ENCODE peak calls at places on chromosome 18, in six cellular contexts. One of them, this sample, is unnamed.

GRCh38 chr18:49841236-49842217 is 28.2 kb upstream of the ACAA2 start:
- DNase-seq in neuronal stem cell: no peak
- DNase-seq in psoas muscle: no peak
- DNase-seq in cardiac muscle cell: no peak
- DNase-seq in small intestine: no peak
- DNase-seq in IMR-90: no peak
- DNase-seq in this sample: no peak

GRCh38 chr18:48222118-48222517 is 187.1 kb downstream of the ZBTB7C start:
- DNase-seq in neuronal stem cell: no peak
- DNase-seq in psoas muscle: peak
- DNase-seq in cardiac muscle cell: peak
- DNase-seq in small intestine: peak
- DNase-seq in IMR-90: no peak
- DNase-seq in this sample: peak

GRCh38 chr18:50924372-50924771 is 43.5 kb upstream of the ELAC1 start:
- DNase-seq in neuronal stem cell: no peak
- DNase-seq in psoas muscle: no peak
- DNase-seq in cardiac muscle cell: no peak
- DNase-seq in small intestine: no peak
- DNase-seq in IMR-90: peak
- DNase-seq in this sample: no peak

GRCh38 chr18:48138660-48139426 is 208.4 kb upstream of the SMAD2 start:
- DNase-seq in neuronal stem cell: no peak
- DNase-seq in psoas muscle: no peak
- DNase-seq in cardiac muscle cell: no peak
- DNase-seq in small intestine: peak
- DNase-seq in IMR-90: no peak
- DNase-seq in this sample: no peak

GRCh38 chr18:30489890-30490643 is 552.5 kb downstream of the DSC3 start:
- DNase-seq in neuronal stem cell: no peak
- DNase-seq in psoas muscle: no peak
- DNase-seq in cardiac muscle cell: no peak
- DNase-seq in small intestine: no peak
- DNase-seq in IMR-90: no peak
- DNase-seq in this sample: no peak

GRCh38 chr18:23588836-23589560 is 2.7 kb upstream of the NPC1 start:
- DNase-seq in neuronal stem cell: no peak
- DNase-seq in psoas muscle: no peak
- DNase-seq in cardiac muscle cell: peak
- DNase-seq in small intestine: no peak
- DNase-seq in IMR-90: no peak
- DNase-seq in this sample: no peak

GRCh38 chr18:28684746-28685145 is 507.8 kb upstream of the CDH2 start:
- DNase-seq in neuronal stem cell: no peak
- DNase-seq in psoas muscle: no peak
- DNase-seq in cardiac muscle cell: no peak
- DNase-seq in small intestine: no peak
- DNase-seq in IMR-90: no peak
- DNase-seq in this sample: no peak

GRCh38 chr18:13246121-13246520 is 27.6 kb downstream of the LDLRAD4 start:
- DNase-seq in neuronal stem cell: no peak
- DNase-seq in psoas muscle: no peak
- DNase-seq in cardiac muscle cell: no peak
- DNase-seq in small intestine: no peak
- DNase-seq in IMR-90: no peak
- DNase-seq in this sample: no peak

GRCh38 chr18:65788373-65788772 is 37.6 kb downstream of the CDH7 start:
- DNase-seq in neuronal stem cell: no peak
- DNase-seq in psoas muscle: no peak
- DNase-seq in cardiac muscle cell: no peak
- DNase-seq in small intestine: peak
- DNase-seq in IMR-90: no peak
- DNase-seq in this sample: no peak

GRCh38 chr18:69216390-69216789 is 184.3 kb upstream of the DOK6 start:
- DNase-seq in neuronal stem cell: no peak
- DNase-seq in psoas muscle: no peak
- DNase-seq in cardiac muscle cell: no peak
- DNase-seq in small intestine: no peak
- DNase-seq in IMR-90: no peak
- DNase-seq in this sample: no peak

GRCh38 chr18:6778459-6778858 is 48.9 kb downstream of the ARHGAP28 start:
- DNase-seq in neuronal stem cell: no peak
- DNase-seq in psoas muscle: no peak
- DNase-seq in cardiac muscle cell: no peak
- DNase-seq in small intestine: no peak
- DNase-seq in IMR-90: no peak
- DNase-seq in this sample: no peak

GRCh38 chr18:79544386-79544963 is 135.1 kb upstream of the CTDP1 start:
- DNase-seq in neuronal stem cell: no peak
- DNase-seq in psoas muscle: no peak
- DNase-seq in cardiac muscle cell: no peak
- DNase-seq in small intestine: no peak
- DNase-seq in IMR-90: no peak
- DNase-seq in this sample: no peak

GRCh38 chr18:69968073-69968472 is 20.4 kb upstream of the CD226 start:
- DNase-seq in neuronal stem cell: no peak
- DNase-seq in psoas muscle: no peak
- DNase-seq in cardiac muscle cell: no peak
- DNase-seq in small intestine: peak
- DNase-seq in IMR-90: no peak
- DNase-seq in this sample: no peak

GRCh38 chr18:62436636-62437519 is 85.9 kb upstream of the ZCCHC2 start:
- DNase-seq in neuronal stem cell: no peak
- DNase-seq in psoas muscle: peak
- DNase-seq in cardiac muscle cell: peak
- DNase-seq in small intestine: peak
- DNase-seq in IMR-90: peak
- DNase-seq in this sample: peak

GRCh38 chr18:52716926-52717325 is 376.9 kb downstream of the DCC start:
- DNase-seq in neuronal stem cell: no peak
- DNase-seq in psoas muscle: no peak
- DNase-seq in cardiac muscle cell: peak
- DNase-seq in small intestine: peak
- DNase-seq in IMR-90: peak
- DNase-seq in this sample: no peak

GRCh38 chr18:31596081-31596872 is 4.6 kb downstream of the TTR start:
- DNase-seq in neuronal stem cell: no peak
- DNase-seq in psoas muscle: no peak
- DNase-seq in cardiac muscle cell: no peak
- DNase-seq in small intestine: no peak
- DNase-seq in IMR-90: no peak
- DNase-seq in this sample: no peak

GRCh38 chr18:23798249-23798648 is 109.0 kb downstream of the LAMA3 start:
- DNase-seq in neuronal stem cell: no peak
- DNase-seq in psoas muscle: peak
- DNase-seq in cardiac muscle cell: no peak
- DNase-seq in small intestine: no peak
- DNase-seq in IMR-90: no peak
- DNase-seq in this sample: no peak

GRCh38 chr18:7878265-7879173 is 311.4 kb downstream of the PTPRM start:
- DNase-seq in neuronal stem cell: peak
- DNase-seq in psoas muscle: no peak
- DNase-seq in cardiac muscle cell: no peak
- DNase-seq in small intestine: peak
- DNase-seq in IMR-90: no peak
- DNase-seq in this sample: no peak

GRCh38 chr18:8701546-8702118 is 3.7 kb upstream of the MTCL1 start:
- DNase-seq in neuronal stem cell: no peak
- DNase-seq in psoas muscle: no peak
- DNase-seq in cardiac muscle cell: peak
- DNase-seq in small intestine: no peak
- DNase-seq in IMR-90: peak
- DNase-seq in this sample: no peak

GRCh38 chr18:8088626-8089025 is 520.6 kb upstream of the RAB12 start:
- DNase-seq in neuronal stem cell: no peak
- DNase-seq in psoas muscle: no peak
- DNase-seq in cardiac muscle cell: no peak
- DNase-seq in small intestine: peak
- DNase-seq in IMR-90: no peak
- DNase-seq in this sample: no peak

GRCh38 chr18:46152436-46152807 is 48.2 kb downstream of the HAUS1 start:
- DNase-seq in neuronal stem cell: no peak
- DNase-seq in psoas muscle: peak
- DNase-seq in cardiac muscle cell: peak
- DNase-seq in small intestine: no peak
- DNase-seq in IMR-90: peak
- DNase-seq in this sample: peak

GRCh38 chr18:46152808-46153617 is 48.8 kb downstream of the HAUS1 start:
- DNase-seq in neuronal stem cell: peak
- DNase-seq in psoas muscle: peak
- DNase-seq in cardiac muscle cell: no peak
- DNase-seq in small intestine: no peak
- DNase-seq in IMR-90: no peak
- DNase-seq in this sample: no peak

GRCh38 chr18:46148810-46149209 is 44.6 kb downstream of the HAUS1 start:
- DNase-seq in neuronal stem cell: peak
- DNase-seq in psoas muscle: no peak
- DNase-seq in cardiac muscle cell: peak
- DNase-seq in small intestine: peak
- DNase-seq in IMR-90: peak
- DNase-seq in this sample: no peak
- H3K4me3 ChIP-seq in neuronal stem cell: no peak
- H3K4me3 ChIP-seq in psoas muscle: no peak
- H3K4me3 ChIP-seq in cardiac muscle cell: no peak
- H3K4me3 ChIP-seq in small intestine: no peak
- H3K4me3 ChIP-seq in IMR-90: no peak
- H3K4me3 ChIP-seq in this sample: no peak

GRCh38 chr18:3663870-3664512 is 214.0 kb downstream of the TGIF1 start:
- DNase-seq in neuronal stem cell: no peak
- DNase-seq in psoas muscle: no peak
- DNase-seq in cardiac muscle cell: no peak
- DNase-seq in small intestine: peak
- DNase-seq in IMR-90: no peak
- DNase-seq in this sample: no peak
- H3K27ac ChIP-seq in neuronal stem cell: peak
- H3K27ac ChIP-seq in psoas muscle: no peak
- H3K27ac ChIP-seq in cardiac muscle cell: peak
- H3K27ac ChIP-seq in small intestine: peak
- H3K27ac ChIP-seq in IMR-90: no peak
- H3K27ac ChIP-seq in this sample: no peak

GRCh38 chr18:457533-457932 is 43.0 kb downstream of the COLEC12 start:
- DNase-seq in neuronal stem cell: no peak
- DNase-seq in psoas muscle: no peak
- DNase-seq in cardiac muscle cell: peak
- DNase-seq in small intestine: no peak
- DNase-seq in IMR-90: peak
- DNase-seq in this sample: no peak

GRCh38 chr18:456361-456821 is 44.1 kb downstream of the COLEC12 start:
- DNase-seq in neuronal stem cell: no peak
- DNase-seq in psoas muscle: peak
- DNase-seq in cardiac muscle cell: peak
- DNase-seq in small intestine: no peak
- DNase-seq in IMR-90: peak
- DNase-seq in this sample: peak

GRCh38 chr18:458016-458415 is 42.5 kb downstream of the COLEC12 start:
- DNase-seq in neuronal stem cell: no peak
- DNase-seq in psoas muscle: no peak
- DNase-seq in cardiac muscle cell: peak
- DNase-seq in small intestine: no peak
- DNase-seq in IMR-90: no peak
- DNase-seq in this sample: no peak

GRCh38 chr18:459801-460200 is 40.7 kb downstream of the COLEC12 start:
- DNase-seq in neuronal stem cell: no peak
- DNase-seq in psoas muscle: no peak
- DNase-seq in cardiac muscle cell: peak
- DNase-seq in small intestine: no peak
- DNase-seq in IMR-90: no peak
- DNase-seq in this sample: no peak

DNA sequence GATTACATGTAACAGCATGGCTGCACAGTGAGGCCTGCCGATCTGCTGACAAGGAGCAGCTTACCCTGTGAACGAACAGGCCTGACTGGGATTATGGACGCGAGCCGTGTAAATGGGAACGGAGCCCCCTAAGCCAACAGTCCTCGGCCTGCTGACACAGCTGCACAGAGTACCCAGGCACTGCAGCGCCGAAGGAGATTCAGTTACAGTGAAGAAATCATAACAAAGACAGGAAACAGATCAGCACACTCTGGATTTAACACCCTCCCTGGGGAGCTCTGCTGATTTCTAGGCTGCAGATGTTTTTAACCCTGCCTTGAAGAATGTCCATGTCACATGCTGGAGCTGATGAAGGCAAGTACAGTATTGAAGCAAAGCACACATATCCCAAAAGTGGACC is 43.4 kb downstream of the COLEC12 start:
- DNase-seq in neuronal stem cell: no peak
- DNase-seq in psoas muscle: peak
- DNase-seq in cardiac muscle cell: peak
- DNase-seq in small intestine: no peak
- DNase-seq in IMR-90: peak
- DNase-seq in this sample: peak
- H3K4me3 ChIP-seq in neuronal stem cell: no peak
- H3K4me3 ChIP-seq in psoas muscle: peak
- H3K4me3 ChIP-seq in cardiac muscle cell: no peak
- H3K4me3 ChIP-seq in small intestine: no peak
- H3K4me3 ChIP-seq in IMR-90: no peak
- H3K4me3 ChIP-seq in this sample: peak

DNA sequence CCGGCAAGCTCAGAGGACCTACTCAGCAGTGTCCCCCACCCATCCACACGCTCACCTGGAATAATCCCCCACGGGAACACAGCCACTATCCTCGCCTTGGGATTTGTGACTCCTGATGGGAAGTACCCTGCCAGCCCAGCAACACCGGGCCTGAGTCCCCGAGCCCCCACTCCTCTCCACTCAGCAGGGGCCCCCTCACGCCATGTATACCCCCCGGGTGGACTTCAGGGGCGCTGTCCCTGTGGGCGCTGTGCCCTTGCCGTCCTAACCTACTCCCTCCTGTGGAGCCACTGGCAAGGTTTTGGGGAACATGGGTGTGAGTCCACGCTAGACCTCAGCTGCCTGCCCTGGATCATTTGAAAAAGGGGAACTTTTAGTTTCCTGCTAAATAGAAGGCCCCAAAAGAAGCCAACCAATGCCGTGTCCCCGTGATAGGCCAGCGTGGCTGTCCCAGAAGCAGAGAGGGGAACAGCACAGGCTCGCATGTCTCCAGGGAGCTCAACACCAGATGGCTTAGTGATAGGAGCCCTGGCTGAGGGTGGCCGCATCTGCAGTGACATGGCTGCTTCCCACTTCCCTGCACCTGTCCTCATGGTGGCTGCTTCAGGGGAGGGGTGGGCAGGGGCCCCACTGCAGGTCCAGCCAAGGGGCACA is 79.8 kb downstream of the MBP start:
- DNase-seq in neuronal stem cell: no peak
- DNase-seq in psoas muscle: no peak
- DNase-seq in cardiac muscle cell: no peak
- DNase-seq in small intestine: no peak
- DNase-seq in IMR-90: no peak
- DNase-seq in this sample: no peak
- H3K27ac ChIP-seq in neuronal stem cell: no peak
- H3K27ac ChIP-seq in psoas muscle: peak
- H3K27ac ChIP-seq in cardiac muscle cell: no peak
- H3K27ac ChIP-seq in small intestine: peak
- H3K27ac ChIP-seq in IMR-90: no peak
- H3K27ac ChIP-seq in this sample: peak

DNA sequence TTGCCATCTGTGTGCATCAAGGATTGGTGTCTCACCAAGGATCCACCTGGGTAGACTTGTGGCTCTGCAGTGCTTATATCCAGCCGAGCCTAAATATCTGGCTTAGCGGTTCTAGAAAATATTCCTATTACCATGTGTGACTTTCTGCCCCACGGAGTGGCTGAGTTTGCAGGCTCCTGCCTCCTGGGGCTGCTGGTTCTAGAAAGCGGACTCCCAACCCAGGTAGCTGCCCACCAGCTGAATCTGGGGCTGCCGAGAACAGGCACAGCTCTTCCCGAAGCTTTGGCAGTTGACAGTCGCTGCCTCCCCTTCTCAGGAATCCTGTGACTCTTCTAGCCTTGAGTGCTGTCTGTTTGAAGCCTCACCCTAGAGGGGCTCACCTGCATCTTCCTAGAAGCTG is 104.6 kb downstream of the TPGS2 start:
- DNase-seq in neuronal stem cell: no peak
- DNase-seq in psoas muscle: no peak
- DNase-seq in cardiac muscle cell: no peak
- DNase-seq in small intestine: no peak
- DNase-seq in IMR-90: no peak
- DNase-seq in this sample: no peak
- H3K4me3 ChIP-seq in neuronal stem cell: no peak
- H3K4me3 ChIP-seq in psoas muscle: peak
- H3K4me3 ChIP-seq in cardiac muscle cell: no peak
- H3K4me3 ChIP-seq in small intestine: no peak
- H3K4me3 ChIP-seq in IMR-90: no peak
- H3K4me3 ChIP-seq in this sample: no peak

This sample was measured in left ventricle myocardium inferior.